ENCODE peak calls at places on chromosomes 4 and X, in nine cellular contexts. B is OCI-LY7; F is astrocyte of the spinal cord; E is activated T-helper 9 cell treated with anti-CD3 and anti-CD28 coated beads, Interleukin-2, amount 50 U/mL, for 16 hours; A is GM10248; C is stimulated activated CD8-positive, alpha-beta memory T cell treated with anti-CD3 and anti-CD28 coated beads, Interleukin-7, amount 100 ng/mL, for 1 hour; D is LoVo; P is iPS-NIHi11; T is tibial artery. J is an unnamed sample.

GRCh38 chrX:56763556-56764152 is 34.6 kb downstream of the NBDY start:
- DNase-seq in B (no peak), A (peak), D (no peak), F (peak), E (peak), P (no peak), C (no peak), T (no peak), J (no peak)

GRCh38 chr4:165635951-165636350 is 237.1 kb upstream of the TLL1 start:
- DNase-seq in D (no peak), C (no peak), T (no peak), A (no peak), B (no peak), P (no peak), F (no peak), E (no peak), J (no peak)

GRCh38 chrX:152028611-152029010 is 54.1 kb upstream of the GABRE start:
- DNase-seq in E (no peak), T (no peak), F (no peak), P (no peak), C (no peak), B (no peak), D (no peak), A (no peak), J (no peak)

GRCh38 chrX:72554448-72555140 is 18.0 kb downstream of the HDAC8 start:
- DNase-seq in T (peak), F (peak), P (peak), E (no peak), B (peak), D (peak), A (no peak), C (no peak), J (no peak)

GRCh38 chr4:185096032-185096653 is 46.9 kb upstream of the SLC25A4 start:
- DNase-seq in A (peak), P (peak), T (no peak), D (peak), F (peak), B (peak), C (no peak), E (no peak), J (no peak)

GRCh38 chr4:174402470-174403176 is 118.9 kb downstream of the CEP44 start:
- DNase-seq in A (no peak), C (no peak), T (no peak), D (peak), B (no peak), E (no peak), P (no peak), F (no peak), J (no peak)

GRCh38 chrX:18220786-18221185 is at the start of gene BEND2:
- DNase-seq in F (no peak), D (no peak), P (no peak), B (no peak), A (no peak), C (no peak), T (no peak), E (no peak), J (no peak)

GRCh38 chrX:1165535-1166196 is 46.8 kb downstream of the CRLF2 start:
- DNase-seq in B (peak), T (peak), C (no peak), P (no peak), E (no peak), F (peak), A (no peak), D (no peak), J (no peak)

GRCh38 chr4:15197005-15197404 is 194.7 kb downstream of the CPEB2 start:
- DNase-seq in B (no peak), D (no peak), P (peak), T (no peak), F (peak), A (no peak), E (no peak), C (no peak), J (no peak)